ENCODE peak calls at places on chromosome 10, in four cellular contexts. G is ovary, P is gastrocnemius medialis, H is A549. C is an unnamed sample.

GRCh38 chr10:61943699-61944444 is 42.4 kb downstream of the ARID5B start:
- DNase-seq in P (no peak), G (no peak), H (no peak), C (no peak)

GRCh38 chr10:72096115-72097000 is 8.0 kb upstream of the SPOCK2 start:
- DNase-seq in P (no peak), H (no peak), G (no peak), C (peak)

GRCh38 chr10:110461088-110461487 is 36.6 kb upstream of the DUSP5 start:
- DNase-seq in P (no peak), H (no peak), G (no peak), C (no peak)

GRCh38 chr10:72918352-72918751 is 24.8 kb downstream of the OIT3 start:
- DNase-seq in G (no peak), H (no peak), P (no peak), C (no peak)

GRCh38 chr10:87619705-87620104 is 40.0 kb upstream of the PAPSS2 start:
- DNase-seq in G (no peak), H (no peak), P (no peak), C (no peak)

GRCh38 chr10:7045891-7046599 is 364.8 kb downstream of the SFMBT2 start:
- DNase-seq in G (no peak), P (no peak), H (no peak), C (no peak)

GRCh38 chr10:86955501-86956194 is 1.8 kb downstream of the MMRN2 start:
- DNase-seq in H (no peak), G (no peak), P (no peak), C (no peak)

GRCh38 chr10:120221873-120222485 is 235.0 kb upstream of the PLPP4 start:
- DNase-seq in G (no peak), H (peak), P (no peak), C (peak)

GRCh38 chr10:94173594-94173993 is 179.9 kb downstream of the PLCE1 start:
- DNase-seq in G (no peak), P (no peak), H (no peak), C (no peak)

GRCh38 chr10:120927352-120927751 is 76.2 kb downstream of the WDR11 start:
- DNase-seq in P (no peak), G (no peak), H (no peak), C (no peak)

GRCh38 chr10:4650109-4650508 is 175.9 kb upstream of the AKR1E2 start:
- DNase-seq in G (no peak), P (no peak), H (no peak), C (no peak)

GRCh38 chr10:72234560-72235095 is 18.6 kb upstream of the ASCC1 start:
- DNase-seq in G (no peak), P (peak), H (no peak), C (no peak)

GRCh38 chr10:111233439-111233838 is 156.6 kb downstream of the ADRA2A start:
- DNase-seq in H (no peak), P (no peak), G (no peak), C (no peak)

GRCh38 chr10:123446449-123447156 is 219.6 kb upstream of the GPR26 start:
- DNase-seq in G (no peak), P (no peak), H (no peak), C (no peak)

GRCh38 chr10:33746878-33747277 is 412.4 kb upstream of the NRP1 start:
- DNase-seq in P (no peak), H (no peak), G (no peak), C (no peak)

GRCh38 chr10:113522460-113522859 is 30.4 kb upstream of the HABP2 start:
- DNase-seq in G (no peak), H (no peak), P (no peak), C (peak)

GRCh38 chr10:49295297-49295696 is 3.7 kb upstream of the C10orf71 start:
- DNase-seq in G (no peak), P (no peak), H (no peak), C (no peak)

GRCh38 chr10:12717981-12718707 is 283.4 kb downstream of the CCDC3 start:
- DNase-seq in P (no peak), G (no peak), H (no peak), C (no peak)

GRCh38 chr10:91816986-91817385 is 18.8 kb downstream of the TNKS2 start:
- DNase-seq in G (no peak), H (no peak), P (no peak), C (no peak)

GRCh38 chr10:110628161-110628560 is 16.0 kb upstream of the RBM20 start:
- DNase-seq in P (no peak), H (no peak), G (no peak), C (no peak)

GRCh38 chr10:30359373-30360206 is 10.5 kb upstream of the MTPAP start:
- DNase-seq in H (peak), P (no peak), G (no peak), C (peak)

GRCh38 chr10:107847620-107848019 is 683.1 kb upstream of the SORCS1 start:
- DNase-seq in G (no peak), P (no peak), H (no peak), C (no peak)

GRCh38 chr10:63084690-63085377 is 48.3 kb upstream of the NRBF2 start:
- DNase-seq in H (no peak), G (no peak), P (no peak), C (no peak)

GRCh38 chr10:70699659-70700174 is 27.4 kb downstream of the ADAMTS14 start:
- DNase-seq in H (no peak), G (no peak), P (no peak), C (no peak)

GRCh38 chr10:93711891-93712290 is 9.5 kb upstream of the FRA10AC1 start:
- DNase-seq in G (no peak), H (no peak), P (no peak), C (no peak)

GRCh38 chr10:89481662-89482061 is 53.7 kb downstream of the SLC16A12 start:
- DNase-seq in G (no peak), P (no peak), H (peak), C (no peak)

GRCh38 chr10:106997721-106998120 is 166.8 kb downstream of the SORCS1 start:
- DNase-seq in H (no peak), P (peak), G (no peak), C (no peak)

GRCh38 chr10:27743736-27744477 is 1.7 kb downstream of the MKX start:
- DNase-seq in G (peak), P (no peak), H (no peak), C (no peak)

DNA sequence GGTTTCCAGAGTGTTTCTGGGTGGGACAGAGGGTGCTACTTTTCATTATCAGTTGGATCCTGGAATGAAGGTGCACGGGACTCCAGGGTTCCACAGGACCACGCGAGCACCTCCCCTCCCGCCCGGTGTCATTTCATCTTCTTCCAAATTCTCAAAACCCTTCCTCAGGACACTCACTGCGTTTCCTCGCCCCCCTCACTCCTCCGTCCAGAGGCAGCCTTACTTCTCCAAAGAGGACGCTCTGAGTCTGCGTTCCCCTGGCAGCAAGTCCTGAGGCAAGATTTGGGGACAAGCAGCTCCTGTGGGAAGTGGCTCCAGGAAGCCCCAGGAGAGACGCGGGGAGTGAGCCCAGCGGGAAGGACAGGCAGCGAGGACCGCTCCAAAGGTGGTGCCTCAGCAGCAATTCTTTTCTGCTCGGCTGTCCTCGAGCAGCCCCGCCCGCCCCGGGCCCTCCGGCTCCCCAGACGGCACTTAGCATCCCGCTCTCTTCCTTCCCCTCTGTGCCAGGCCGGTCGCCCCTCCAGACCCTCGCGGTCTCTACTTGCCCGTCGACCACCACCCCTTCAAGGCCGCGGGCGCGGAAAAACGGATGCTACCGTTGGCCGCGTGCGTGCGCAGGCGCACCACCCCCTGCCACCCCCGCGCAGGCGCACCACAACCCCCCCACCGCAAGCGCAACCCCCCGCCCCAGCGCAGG is 586 bp upstream of the LRRC27 start:
- DNase-seq in P (no peak), H (peak), G (no peak), C (peak)
- TF ChIP-seq POLR2A in P (peak), H (peak), G (no peak), C (no peak)

DNA sequence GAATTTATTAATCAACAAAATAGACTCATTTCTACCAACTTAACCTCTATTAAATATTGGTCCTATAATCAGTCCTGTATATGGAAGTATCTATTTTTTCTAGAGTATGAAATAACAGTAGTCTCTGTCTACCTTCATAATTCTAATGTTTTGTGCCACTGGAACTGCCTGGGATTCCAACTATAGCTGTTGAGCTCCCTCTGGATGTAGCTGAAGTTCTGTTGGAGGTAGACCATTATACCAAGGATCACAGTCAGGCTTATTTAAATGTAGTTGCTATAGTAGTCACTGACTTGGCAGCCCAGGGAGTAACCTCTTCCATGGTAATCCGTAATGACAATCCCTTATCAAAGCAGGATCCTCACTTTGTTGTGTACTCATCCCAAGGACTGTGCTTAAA is 48.5 kb upstream of the PHYHIPL start:
- DNase-seq in H (no peak), G (no peak), P (no peak), C (no peak)
- H3K4me3 ChIP-seq in H (no peak), G (no peak), P (no peak), C (no peak)

DNA sequence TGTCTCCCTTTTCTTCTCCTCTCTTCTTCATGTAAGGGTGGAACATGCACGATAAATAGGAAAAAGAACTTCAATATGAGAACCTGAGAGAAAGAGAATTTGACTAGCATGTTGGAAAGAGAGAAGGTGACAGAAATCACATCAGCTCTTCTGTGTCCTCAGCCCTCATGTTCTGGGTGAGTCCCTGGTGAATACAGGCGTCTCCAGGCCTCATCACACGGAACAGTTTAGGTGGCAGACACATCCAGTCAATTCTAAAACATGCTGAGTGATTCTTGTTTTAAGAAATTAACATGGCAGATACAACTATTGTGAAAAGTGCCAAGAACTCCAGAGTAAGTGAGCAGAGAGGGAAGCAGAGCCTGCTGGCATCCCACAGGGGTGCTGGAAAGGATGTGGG is 96.1 kb downstream of the FAM107B start:
- DNase-seq in H (no peak), P (no peak), G (no peak), C (no peak)
- TF ChIP-seq CTCF in H (no peak), P (no peak), G (no peak), C (no peak)

GRCh38 chr10:74176380-74177139 is 25.5 kb downstream of the ADK start:
- DNase-seq in H (peak), G (peak), P (peak), C (peak)
- TF ChIP-seq POLR2A in H (peak), G (peak), P (peak), C (peak)